ENCODE peak calls at places on chromosomes 3 and 15, in six cellular contexts. Y is stimulated activated CD4-positive, alpha-beta T cell treated with anti-CD3 and anti-CD28 coated beads, Interleukin-1b, Interleukin-23, amount 100 ng/mL, for 4 hours; J is stimulated activated CD8-positive, alpha-beta memory T cell treated with anti-CD3 and anti-CD28 coated beads, Interleukin-12 subunit alpha, Interleukin-12 subunit beta, amount 100 ng/mL, for 4 hours; H is kidney tubule cell; B is nephron progenitor cell; Q is GM04503. U is an unnamed sample.
A peak's percentile ranks its signal among the peaks of the same experiment; 100 is the strongest.

GRCh38 chr3:127083778-127084355 is 101.0 kb downstream of the PLXNA1 start:
- DNase-seq in Q (no peak), J (no peak), B (no peak), H (no peak), Y (no peak), U (no peak)

GRCh38 chr15:80785335-80785734 is 6.2 kb downstream of the CEMIP start:
- DNase-seq in Q (no peak), Y (no peak), B (no peak), J (no peak), H (no peak), U (no peak)

GRCh38 chr3:29440321-29441019 is 159.6 kb downstream of the RBMS3 start:
- DNase-seq in Y (no peak), B (peak; percentile 27), J (no peak), H (peak; percentile 29), Q (no peak), U (no peak)

GRCh38 chr15:82986442-82986780 is 401 bp downstream of the RAMAC start:
- DNase-seq in J (no peak), Q (no peak), H (no peak), Y (no peak), B (no peak), U (no peak)

GRCh38 chr3:183502782-183503181 is 52.7 kb downstream of the KLHL6 start:
- DNase-seq in Y (no peak), J (no peak), B (no peak), H (peak; percentile 40), Q (no peak), U (no peak)

GRCh38 chr3:49805367-49805782 is 2.3 kb downstream of the INKA1 start:
- DNase-seq in H (no peak), B (no peak), Y (no peak), J (no peak), Q (peak; percentile 84), U (no peak)

GRCh38 chr3:124986153-124987143 is 51.9 kb upstream of the MUC13 start:
- DNase-seq in Y (no peak), H (peak; percentile 97), B (peak; percentile 15), Q (peak; percentile 88), J (no peak), U (no peak)

GRCh38 chr15:34223904-34224596 is 766 bp upstream of the EMC4 start:
- DNase-seq in B (no peak), Q (no peak), Y (no peak), H (peak; percentile 26), J (no peak), U (peak; percentile 24)

GRCh38 chr3:71512000-71512399 is 71.5 kb downstream of the FOXP1 start:
- DNase-seq in H (peak; percentile 33), J (no peak), Q (no peak), B (no peak), Y (no peak), U (no peak)

GRCh38 chr3:108406661-108407206 is 103.7 kb downstream of the MYH15 start:
- DNase-seq in H (peak; percentile 55), Y (no peak), Q (no peak), J (no peak), B (no peak), U (peak; percentile 69)

GRCh38 chr15:84840741-84841429 is 23.7 kb downstream of the ALPK3 start:
- DNase-seq in Q (peak; percentile 45), H (peak; percentile 82), Y (no peak), J (no peak), B (no peak), U (no peak)

GRCh38 chr15:91864669-91865068 is 11.2 kb downstream of the SLCO3A1 start:
- DNase-seq in H (peak; percentile 57), J (no peak), B (no peak), Q (no peak), Y (no peak), U (no peak)

GRCh38 chr3:105173972-105174371 is 192.7 kb upstream of the ALCAM start:
- DNase-seq in Q (no peak), B (no peak), J (no peak), Y (no peak), H (no peak), U (no peak)

GRCh38 chr3:99579246-99579645 is 59.1 kb upstream of the COL8A1 start:
- DNase-seq in B (no peak), Y (no peak), H (peak; percentile 78), Q (no peak), J (no peak), U (no peak)

GRCh38 chr15:90211440-90212168 is 10.5 kb downstream of the SEMA4B start:
- DNase-seq in Q (no peak), B (no peak), Y (no peak), J (no peak), H (peak; percentile 93), U (no peak)

GRCh38 chr15:40660686-40661085 is 34.3 kb upstream of the RAD51 start:
- DNase-seq in J (no peak), Y (no peak), H (no peak), B (no peak), Q (no peak), U (no peak)